ENCODE peak calls at places on chromosome 5, in six cellular contexts. One of them, this sample, is unnamed.

GRCh38 chr5:53358794-53359193 is 121.6 kb upstream of the FST start:
- DNase-seq in H1: no peak
- DNase-seq in K562: no peak
- DNase-seq in GM12891: no peak
- DNase-seq in SK-N-SH: no peak
- DNase-seq in GM12878: no peak
- DNase-seq in this sample: no peak

GRCh38 chr5:149645236-149645635 is 63.9 kb downstream of the ARHGEF37 start:
- DNase-seq in H1: no peak
- DNase-seq in K562: no peak
- DNase-seq in GM12891: no peak
- DNase-seq in SK-N-SH: no peak
- DNase-seq in GM12878: no peak
- DNase-seq in this sample: no peak

GRCh38 chr5:5494489-5495402 is 72.3 kb downstream of the ICE1 start:
- DNase-seq in H1: peak
- DNase-seq in K562: peak
- DNase-seq in GM12891: peak
- DNase-seq in SK-N-SH: peak
- DNase-seq in GM12878: peak
- DNase-seq in this sample: peak

GRCh38 chr5:109844148-109844547 is 154.4 kb downstream of the MAN2A1 start:
- DNase-seq in H1: no peak
- DNase-seq in K562: no peak
- DNase-seq in GM12891: no peak
- DNase-seq in SK-N-SH: no peak
- DNase-seq in GM12878: no peak
- DNase-seq in this sample: no peak

GRCh38 chr5:153276151-153276550 is 214.3 kb upstream of the GRIA1 start:
- DNase-seq in H1: peak
- DNase-seq in K562: peak
- DNase-seq in GM12891: peak
- DNase-seq in SK-N-SH: no peak
- DNase-seq in GM12878: no peak
- DNase-seq in this sample: no peak

GRCh38 chr5:13934125-13934524 is 10.4 kb downstream of the DNAH5 start:
- DNase-seq in H1: no peak
- DNase-seq in K562: no peak
- DNase-seq in GM12891: no peak
- DNase-seq in SK-N-SH: no peak
- DNase-seq in GM12878: no peak
- DNase-seq in this sample: no peak

GRCh38 chr5:32088214-32088613 is 85.9 kb downstream of the GOLPH3 start:
- DNase-seq in H1: no peak
- DNase-seq in K562: no peak
- DNase-seq in GM12891: no peak
- DNase-seq in SK-N-SH: no peak
- DNase-seq in GM12878: no peak
- DNase-seq in this sample: no peak

GRCh38 chr5:139903450-139903804 is 107.8 kb downstream of the PSD2 start:
- DNase-seq in H1: no peak
- DNase-seq in K562: no peak
- DNase-seq in GM12891: no peak
- DNase-seq in SK-N-SH: no peak
- DNase-seq in GM12878: no peak
- DNase-seq in this sample: no peak

GRCh38 chr5:169095410-169095772 is 205.5 kb downstream of the SLIT3 start:
- DNase-seq in H1: no peak
- DNase-seq in K562: peak
- DNase-seq in GM12891: no peak
- DNase-seq in SK-N-SH: no peak
- DNase-seq in GM12878: no peak
- DNase-seq in this sample: no peak

GRCh38 chr5:78562719-78563330 is 85.7 kb downstream of the LHFPL2 start:
- DNase-seq in H1: no peak
- DNase-seq in K562: no peak
- DNase-seq in GM12891: no peak
- DNase-seq in SK-N-SH: no peak
- DNase-seq in GM12878: no peak
- DNase-seq in this sample: no peak

GRCh38 chr5:139660105-139660915 is 12.2 kb downstream of the CXXC5 start:
- DNase-seq in H1: no peak
- DNase-seq in K562: no peak
- DNase-seq in GM12891: no peak
- DNase-seq in SK-N-SH: peak
- DNase-seq in GM12878: no peak
- DNase-seq in this sample: no peak

GRCh38 chr5:36452394-36453100 is 150.8 kb upstream of the RANBP3L start:
- DNase-seq in H1: no peak
- DNase-seq in K562: no peak
- DNase-seq in GM12891: no peak
- DNase-seq in SK-N-SH: no peak
- DNase-seq in GM12878: no peak
- DNase-seq in this sample: no peak

GRCh38 chr5:34042302-34042701 is 711 bp downstream of the C1QTNF3 start:
- DNase-seq in H1: no peak
- DNase-seq in K562: no peak
- DNase-seq in GM12891: no peak
- DNase-seq in SK-N-SH: no peak
- DNase-seq in GM12878: no peak
- DNase-seq in this sample: no peak
- TF ChIP-seq TAF1 in H1: no peak
- TF ChIP-seq TAF1 in K562: no peak
- TF ChIP-seq TAF1 in GM12891: no peak
- TF ChIP-seq TAF1 in SK-N-SH: no peak
- TF ChIP-seq TAF1 in GM12878: no peak
- TF ChIP-seq TAF1 in this sample: no peak

DNA sequence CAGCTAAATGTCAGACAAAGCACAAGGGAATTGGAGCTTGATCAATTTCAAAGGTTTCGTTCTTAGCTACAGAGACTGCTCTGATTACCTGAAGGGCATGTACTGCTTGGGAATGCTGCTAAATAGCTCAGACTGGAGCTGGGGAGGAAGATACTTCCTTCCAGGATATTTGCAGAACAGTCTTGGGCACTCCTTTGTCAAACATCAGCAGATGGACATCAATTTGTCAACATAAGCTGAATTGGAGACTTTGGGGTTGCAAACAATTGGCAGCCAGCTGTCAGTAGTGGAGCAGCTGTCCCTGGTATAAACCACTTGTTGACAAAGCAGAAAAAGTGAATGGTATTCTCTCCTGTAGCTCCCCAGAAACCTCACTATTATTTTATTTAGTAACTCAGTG is 182.0 kb downstream of the CCDC192 start:
- DNase-seq in H1: no peak
- DNase-seq in K562: no peak
- DNase-seq in GM12891: no peak
- DNase-seq in SK-N-SH: no peak
- DNase-seq in GM12878: no peak
- DNase-seq in this sample: no peak
- TF ChIP-seq POLR2AphosphoS5 in H1: no peak
- TF ChIP-seq POLR2AphosphoS5 in K562: no peak
- TF ChIP-seq POLR2AphosphoS5 in GM12891: no peak
- TF ChIP-seq POLR2AphosphoS5 in SK-N-SH: no peak
- TF ChIP-seq POLR2AphosphoS5 in GM12878: no peak
- TF ChIP-seq POLR2AphosphoS5 in this sample: no peak

GRCh38 chr5:137220523-137220927 is 278.6 kb downstream of the SPOCK1 start:
- DNase-seq in H1: peak
- DNase-seq in K562: peak
- DNase-seq in GM12891: peak
- DNase-seq in SK-N-SH: peak
- DNase-seq in GM12878: no peak
- DNase-seq in this sample: peak
- TF ChIP-seq TAF1 in H1: no peak
- TF ChIP-seq TAF1 in K562: no peak
- TF ChIP-seq TAF1 in GM12891: no peak
- TF ChIP-seq TAF1 in SK-N-SH: no peak
- TF ChIP-seq TAF1 in GM12878: no peak
- TF ChIP-seq TAF1 in this sample: no peak

GRCh38 chr5:160749682-160750081 is 102.3 kb downstream of the ATP10B start:
- DNase-seq in H1: no peak
- DNase-seq in K562: no peak
- DNase-seq in GM12891: no peak
- DNase-seq in SK-N-SH: no peak
- DNase-seq in GM12878: no peak
- DNase-seq in this sample: no peak
- TF ChIP-seq POLR2AphosphoS5 in H1: no peak
- TF ChIP-seq POLR2AphosphoS5 in K562: no peak
- TF ChIP-seq POLR2AphosphoS5 in GM12891: no peak
- TF ChIP-seq POLR2AphosphoS5 in SK-N-SH: no peak
- TF ChIP-seq POLR2AphosphoS5 in GM12878: no peak
- TF ChIP-seq POLR2AphosphoS5 in this sample: no peak

GRCh38 chr5:178120661-178121357 is 7.5 kb downstream of the N4BP3 start:
- DNase-seq in H1: peak
- DNase-seq in K562: peak
- DNase-seq in GM12891: peak
- DNase-seq in SK-N-SH: peak
- DNase-seq in GM12878: peak
- DNase-seq in this sample: peak
- TF ChIP-seq TAF1 in H1: no peak
- TF ChIP-seq TAF1 in K562: no peak
- TF ChIP-seq TAF1 in GM12891: no peak
- TF ChIP-seq TAF1 in SK-N-SH: no peak
- TF ChIP-seq TAF1 in GM12878: peak
- TF ChIP-seq TAF1 in this sample: no peak

GRCh38 chr5:1227669-1228068 is 2.5 kb downstream of the SLC6A18 start:
- DNase-seq in H1: no peak
- DNase-seq in K562: no peak
- DNase-seq in GM12891: no peak
- DNase-seq in SK-N-SH: no peak
- DNase-seq in GM12878: no peak
- DNase-seq in this sample: no peak
- TF ChIP-seq POLR2AphosphoS5 in H1: no peak
- TF ChIP-seq POLR2AphosphoS5 in K562: no peak
- TF ChIP-seq POLR2AphosphoS5 in GM12891: no peak
- TF ChIP-seq POLR2AphosphoS5 in SK-N-SH: no peak
- TF ChIP-seq POLR2AphosphoS5 in GM12878: no peak
- TF ChIP-seq POLR2AphosphoS5 in this sample: no peak

DNA sequence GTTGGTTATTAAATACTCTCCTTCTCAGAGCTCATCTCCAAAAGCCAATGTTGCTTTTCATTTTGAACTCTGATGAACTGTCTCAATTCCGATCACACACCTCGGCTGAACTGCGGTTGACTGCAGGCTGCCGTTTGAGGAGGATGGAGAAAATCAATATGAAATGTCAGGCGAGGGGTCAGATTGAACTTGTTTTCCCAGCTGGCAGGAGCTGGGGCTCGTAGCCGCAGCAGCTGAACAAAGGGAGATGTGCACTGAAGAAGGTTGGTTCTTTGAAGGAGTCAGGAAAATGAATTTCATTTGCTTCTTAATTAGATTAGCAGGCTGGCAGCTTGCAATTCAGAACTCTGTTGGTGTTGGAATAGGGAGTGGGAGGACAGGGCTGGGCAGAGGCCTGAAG is 117.3 kb upstream of the GPR151 start:
- DNase-seq in H1: no peak
- DNase-seq in K562: no peak
- DNase-seq in GM12891: no peak
- DNase-seq in SK-N-SH: no peak
- DNase-seq in GM12878: no peak
- DNase-seq in this sample: no peak
- TF ChIP-seq TAF1 in H1: no peak
- TF ChIP-seq TAF1 in K562: no peak
- TF ChIP-seq TAF1 in GM12891: no peak
- TF ChIP-seq TAF1 in SK-N-SH: no peak
- TF ChIP-seq TAF1 in GM12878: no peak
- TF ChIP-seq TAF1 in this sample: no peak